ENCODE peak calls at places on chromosome 16, in ten cellular contexts. J is ovary, W is A549, S is sigmoid colon, E is H1, M is SK-N-SH, Y is stomach, H is transverse colon, L is upper lobe of left lung, N is esophagus muscularis mucosa. Q is an unnamed sample.

GRCh38 chr16:86665319-86665675 is 86.9 kb downstream of the FOXL1 start:
- DNase-seq in J (no peak), W (peak; percentile 81), S (no peak), E (no peak), M (no peak), Y (no peak), H (no peak), L (no peak), N (no peak), Q (no peak)

GRCh38 chr16:47377156-47377555 is 83.7 kb downstream of the ITFG1 start:
- DNase-seq in J (no peak), W (peak; percentile 18), S (no peak), E (no peak), M (no peak), Y (no peak), H (no peak), L (no peak), N (no peak), Q (no peak)

GRCh38 chr16:10619271-10619849 is 39.0 kb upstream of the EMP2 start:
- DNase-seq in J (peak; percentile 51), W (no peak), S (peak; percentile 69), E (no peak), M (peak; percentile 75), Y (peak; percentile 60), H (peak; percentile 85), L (peak; percentile 83), N (no peak), Q (no peak)

GRCh38 chr16:75789237-75789636 is 62.9 kb upstream of the CPHXL start:
- DNase-seq in J (no peak), W (peak; percentile 47), S (no peak), E (no peak), M (peak; percentile 58), Y (no peak), H (no peak), L (no peak), N (no peak), Q (no peak)

GRCh38 chr16:86723699-86724098 is 145.3 kb downstream of the FOXL1 start:
- DNase-seq in J (no peak), W (no peak), S (no peak), E (no peak), M (no peak), Y (no peak), H (no peak), L (no peak), N (no peak), Q (no peak)

GRCh38 chr16:87092958-87093357 is 224.2 kb downstream of the C16orf95 start:
- DNase-seq in J (no peak), W (no peak), S (no peak), E (no peak), M (no peak), Y (no peak), H (no peak), L (no peak), N (no peak), Q (no peak)

GRCh38 chr16:50334106-50334975 is 34.4 kb downstream of the BRD7 start:
- DNase-seq in J (no peak), W (peak; percentile 37), S (no peak), E (no peak), M (no peak), Y (no peak), H (no peak), L (no peak), N (no peak), Q (no peak)

GRCh38 chr16:80273635-80274538 is 266.9 kb upstream of the DYNLRB2 start:
- DNase-seq in J (no peak), W (no peak), S (no peak), E (no peak), M (no peak), Y (no peak), H (no peak), L (no peak), N (no peak), Q (no peak)

GRCh38 chr16:85199880-85200279 is 87.6 kb upstream of the CIBAR2 start:
- DNase-seq in J (no peak), W (no peak), S (no peak), E (no peak), M (no peak), Y (no peak), H (no peak), L (no peak), N (no peak), Q (no peak)

GRCh38 chr16:85195884-85196816 is 83.9 kb upstream of the CIBAR2 start:
- DNase-seq in J (peak; percentile 90), W (no peak), S (peak; percentile 89), E (no peak), M (peak; percentile 70), Y (no peak), H (peak; percentile 38), L (no peak), N (no peak), Q (no peak)

GRCh38 chr16:85199069-85199725 is 86.9 kb upstream of the CIBAR2 start:
- DNase-seq in J (no peak), W (peak; percentile 29), S (no peak), E (no peak), M (no peak), Y (no peak), H (no peak), L (no peak), N (no peak), Q (no peak)

GRCh38 chr16:85196976-85197375 is 84.7 kb upstream of the CIBAR2 start:
- DNase-seq in J (no peak), W (no peak), S (no peak), E (no peak), M (no peak), Y (no peak), H (no peak), L (no peak), N (no peak), Q (no peak)

DNA sequence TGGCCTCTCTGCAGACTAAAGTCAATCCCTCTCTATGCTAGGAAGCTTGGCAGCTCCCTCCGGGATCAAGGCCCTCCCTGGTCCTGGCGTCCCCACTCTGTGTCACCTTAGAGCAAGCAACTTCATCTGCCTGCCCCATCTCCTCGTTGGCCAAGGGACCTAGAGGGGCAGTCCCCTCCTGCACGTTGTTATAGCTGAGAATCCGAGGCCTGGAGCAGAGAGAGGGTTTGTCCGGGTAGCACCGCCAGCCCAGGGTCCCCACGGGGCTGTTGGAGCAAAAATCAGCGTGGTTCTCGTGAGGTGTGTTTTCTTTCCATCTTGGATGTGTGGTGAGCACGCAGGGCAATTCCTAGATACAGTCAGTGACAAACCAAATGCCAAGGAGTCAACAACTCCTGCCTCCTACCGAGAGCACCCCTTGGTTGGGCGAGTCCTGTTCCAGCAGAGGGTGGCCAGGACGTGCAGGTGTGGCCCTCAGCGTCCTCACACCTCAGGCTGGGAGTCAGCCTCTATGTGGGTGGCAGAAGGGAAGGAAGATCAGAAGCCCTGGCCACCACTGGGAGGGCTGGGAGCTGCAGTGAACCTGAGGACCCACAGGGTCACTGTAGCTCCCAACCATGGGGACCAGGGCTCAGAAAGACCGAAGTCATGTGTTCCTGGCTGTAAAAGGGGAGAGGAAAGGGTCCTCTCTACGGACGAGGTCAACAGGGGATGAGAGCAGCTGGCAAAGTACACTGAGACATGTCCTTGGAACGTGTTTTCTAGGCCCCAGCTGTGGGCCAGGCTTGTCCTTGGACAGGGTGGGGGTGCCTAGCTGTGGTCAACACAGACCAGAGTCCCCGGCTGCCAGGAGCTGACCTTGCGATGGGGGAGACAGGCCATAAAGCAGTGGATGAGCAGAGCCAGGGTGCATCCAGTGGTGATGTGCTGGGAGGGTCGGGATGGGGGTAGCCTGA is 85.6 kb upstream of the CIBAR2 start:
- DNase-seq in J (peak; percentile 79), W (no peak), S (no peak), E (no peak), M (no peak), Y (no peak), H (no peak), L (no peak), N (no peak), Q (no peak)
- H3K4me1 ChIP-seq in J (peaks cover 56% of the 10 kb centered on the region), W (peaks cover 9% of the 10 kb centered on the region), S (peaks cover 89% of the 10 kb centered on the region), E (no peaks in the 10 kb centered on the region), M (peaks cover 50% of the 10 kb centered on the region), Y (peaks cover 27% of the 10 kb centered on the region), H (peaks cover 34% of the 10 kb centered on the region), L (peaks cover 16% of the 10 kb centered on the region), N (peaks cover 39% of the 10 kb centered on the region), Q (peaks cover 28% of the 10 kb centered on the region)

GRCh38 chr16:56450275-56450889 is 750 bp downstream of the NUDT21 start:
- DNase-seq in J (no peak), W (peak; percentile 5), S (no peak), E (no peak), M (peak; percentile 32), Y (no peak), H (no peak), L (no peak), N (no peak), Q (no peak)

GRCh38 chr16:56451753-56452689 is 667 bp downstream of the OGFOD1 start:
- DNase-seq in J (no peak), W (peak; percentile 11), S (no peak), E (no peak), M (peak; percentile 44), Y (no peak), H (peak; percentile 26), L (peak; percentile 54), N (no peak), Q (no peak)

GRCh38 chr16:56448005-56448404 is 3.1 kb downstream of the NUDT21 start:
- DNase-seq in J (no peak), W (no peak), S (no peak), E (no peak), M (no peak), Y (no peak), H (no peak), L (no peak), N (no peak), Q (no peak)

DNA sequence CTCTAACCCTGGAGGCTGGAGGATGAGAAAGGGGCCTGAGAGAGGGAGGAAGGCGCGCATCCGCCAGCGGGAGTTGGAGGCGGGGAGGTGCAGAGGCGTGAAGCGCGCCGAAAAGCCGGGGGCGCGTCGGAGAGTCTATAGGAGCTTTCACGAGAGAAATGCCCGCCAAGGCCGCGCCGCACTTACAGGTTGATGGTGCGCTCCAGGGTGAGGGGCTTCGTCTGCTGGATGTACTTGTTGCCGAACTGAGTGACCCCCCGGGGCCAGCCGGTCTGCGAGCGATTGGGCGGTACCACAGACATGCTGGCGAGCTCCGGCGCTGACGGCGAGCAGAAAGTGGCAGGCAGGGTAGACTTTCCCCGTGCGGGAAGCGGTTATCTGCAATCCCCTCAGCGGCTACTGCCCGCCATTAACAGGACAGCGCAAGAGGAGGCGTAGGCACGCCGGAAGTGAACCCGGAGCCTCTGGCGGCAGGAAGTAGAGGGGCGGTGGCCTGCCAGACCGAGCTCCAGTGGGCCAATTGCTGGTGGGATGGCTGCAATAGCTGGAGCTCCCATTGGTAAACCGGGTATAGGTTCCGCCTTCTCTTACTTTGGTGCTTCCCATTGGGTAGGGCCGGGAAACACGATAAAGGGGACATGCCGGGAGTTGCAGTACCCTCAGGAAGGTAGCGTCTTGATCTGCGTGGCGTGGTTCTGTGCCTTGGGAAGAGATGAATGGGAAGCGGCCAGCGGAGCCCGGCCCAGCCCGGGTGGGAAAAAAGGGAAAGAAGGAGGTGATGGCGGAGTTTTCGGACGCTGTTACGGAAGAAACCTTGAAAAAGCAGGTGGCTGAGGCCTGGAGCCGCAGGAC is at the start of the genes NUDT21 and OGFOD1:
- DNase-seq in J (peak; percentile 93), W (peak; percentile 96), S (peak; percentile 98), E (peak; percentile 70), M (peak; percentile 97), Y (peak; percentile 94), H (peak; percentile 95), L (peak; percentile 98), N (peak; percentile 98), Q (peak; percentile 93)
- TF ChIP-seq EP300 in J (no peak), W (no peak), S (no peak), E (no peak), M (no peak), Y (peak; percentile 14), H (no peak), L (no peak), N (no peak), Q (peak; percentile 36)

DNA sequence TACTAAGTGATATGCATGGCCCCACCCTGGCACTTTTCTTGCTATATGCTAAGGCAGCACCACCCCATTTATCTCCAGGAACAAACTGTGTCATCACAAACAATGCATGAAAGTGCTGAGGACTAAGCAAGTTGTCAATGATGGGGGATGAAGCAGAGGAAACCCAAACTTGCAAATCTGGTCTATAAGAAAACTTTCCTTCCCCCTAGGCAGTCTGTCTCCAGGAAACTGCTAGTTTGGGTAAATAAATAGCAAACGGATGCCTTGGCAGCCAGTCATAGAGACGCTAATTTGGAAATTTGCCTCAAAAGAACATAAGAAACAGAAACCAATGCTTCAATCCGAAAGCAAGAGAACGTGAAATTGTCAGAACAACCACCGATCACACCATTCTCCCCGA is 5.6 kb upstream of the HSBP1 start:
- DNase-seq in J (no peak), W (peak; percentile 15), S (no peak), E (no peak), M (no peak), Y (no peak), H (no peak), L (no peak), N (no peak), Q (no peak)
- H3K4me3 ChIP-seq in J (no peak overlapping the region), W (peak overlapping the region; percentile 14), S (peak overlapping the region; percentile 33), E (no peak overlapping the region), M (no peak overlapping the region), Y (peak overlapping the region; percentile 7), H (peak overlapping the region; percentile 32), L (peak overlapping the region; percentile 5), N (peak overlapping the region; percentile 51), Q (no peak overlapping the region)

GRCh38 chr16:68493412-68494070 is 45.2 kb upstream of the SMPD3 start:
- DNase-seq in J (no peak), W (no peak), S (no peak), E (no peak), M (no peak), Y (no peak), H (no peak), L (no peak), N (no peak), Q (no peak)
- H3K4me1 ChIP-seq in J (no peaks in the 10 kb centered on the region), W (peaks cover 11% of the 10 kb centered on the region), S (no peaks in the 10 kb centered on the region), E (no peaks in the 10 kb centered on the region), M (peaks cover 10% of the 10 kb centered on the region), Y (peaks cover 32% of the 10 kb centered on the region), H (peaks cover 16% of the 10 kb centered on the region), L (peaks cover 3% of the 10 kb centered on the region), N (no peaks in the 10 kb centered on the region), Q (no peaks in the 10 kb centered on the region)

Q was measured in tibial nerve.